ENCODE peak calls at places on chromosomes 11 and 22, in four cellular contexts. W is lower lobe of right lung; M is stimulated activated CD8-positive, alpha-beta memory T cell treated with anti-CD3 and anti-CD28 coated beads, Interleukin-12 subunit alpha, Interleukin-12 subunit beta, amount 100 ng/mL, for 4 hours; A is HuH-7. R is an unnamed sample.

GRCh38 chr22:35437038-35437437 is 37.1 kb downstream of the MCM5 start:
- DNase-seq in W (no peak), M (no peak), A (peak; percentile 37), R (no peak)

GRCh38 chr22:37747090-37747714 is 50.4 kb downstream of the TRIOBP start:
- DNase-seq in A (no peak), M (no peak), W (no peak), R (peak; percentile 70)

GRCh38 chr11:67098799-67099198 is 20.3 kb upstream of the KDM2A start:
- DNase-seq in W (no peak), M (no peak), A (peak; percentile 26), R (no peak)

GRCh38 chr11:134366279-134366678 is 34.5 kb downstream of the GLB1L2 start:
- DNase-seq in A (no peak), W (no peak), M (no peak), R (peak; percentile 75)

GRCh38 chr11:65786786-65787636 is at the start of gene OVOL1:
- DNase-seq in W (peak; percentile 81), M (no peak), A (no peak), R (peak; percentile 86)

GRCh38 chr11:134677338-134677948 is 265.4 kb upstream of the B3GAT1 start:
- DNase-seq in W (no peak), A (no peak), M (no peak), R (no peak)

GRCh38 chr11:830295-831131 is 2.2 kb upstream of the CD151 start:
- DNase-seq in W (peak; percentile 87), M (peak; percentile 42), A (peak; percentile 88), R (peak; percentile 93)

GRCh38 chr11:122755409-122755808 is 82.9 kb upstream of the CRTAM start:
- DNase-seq in M (no peak), A (no peak), W (no peak), R (peak; percentile 30)

GRCh38 chr11:45048870-45049825 is 97.3 kb upstream of the PRDM11 start:
- DNase-seq in W (no peak), M (no peak), A (no peak), R (peak; percentile 40)

GRCh38 chr22:29744902-29745301 is 21.9 kb downstream of the ZMAT5 start:
- DNase-seq in M (no peak), W (no peak), A (no peak), R (no peak)

GRCh38 chr22:39997939-39998726 is 3.4 kb downstream of the FAM83F start:
- DNase-seq in A (peak; percentile 59), M (no peak), W (no peak), R (peak; percentile 96)

GRCh38 chr11:129372609-129373488 is 2.8 kb upstream of the BARX2 start:
- DNase-seq in A (no peak), W (peak; percentile 24), M (no peak), R (peak; percentile 45)

GRCh38 chr11:15826826-15827225 is 529.5 kb downstream of the SOX6 start:
- DNase-seq in M (no peak), A (peak; percentile 47), W (no peak), R (peak; percentile 84)

GRCh38 chr11:33475999-33476398 is 218.8 kb downstream of the HIPK3 start:
- DNase-seq in A (no peak), M (no peak), W (no peak), R (peak; percentile 82)

GRCh38 chr22:47672526-47672925 is 910.1 kb downstream of the TBC1D22A start:
- DNase-seq in M (no peak), W (no peak), A (no peak), R (no peak)

GRCh38 chr11:121109916-121110656 is 9.0 kb downstream of the TECTA start:
- DNase-seq in W (no peak), M (no peak), A (no peak), R (no peak)

GRCh38 chr22:25420925-25421904 is 143.3 kb upstream of the GRK3 start:
- DNase-seq in W (no peak), M (no peak), A (no peak), R (peak; percentile 43)

GRCh38 chr11:64721359-64721699 is 1.7 kb downstream of the NRXN2 start:
- DNase-seq in M (no peak), A (no peak), W (no peak), R (no peak)

GRCh38 chr11:46711288-46711687 is 7.7 kb upstream of the F2 start:
- DNase-seq in M (no peak), W (no peak), A (no peak), R (no peak)

GRCh38 chr22:45548991-45549736 is 46.5 kb downstream of the FBLN1 start:
- DNase-seq in M (no peak), A (no peak), W (no peak), R (no peak)

GRCh38 chr11:132943737-132944556 is 588.4 kb downstream of the OPCML start:
- DNase-seq in M (no peak), A (no peak), W (no peak), R (peak; percentile 76)

R was measured in left kidney.